ENCODE peak calls at places on chromosome 12, in five cellular contexts. C is tibial nerve, D is uterus, H is gastrocnemius medialis, M is Peyer's patch. E is an unnamed sample.

GRCh38 chr12:99418379-99418778 is 229.2 kb upstream of the GARIN6 start:
- DNase-seq in C (no peak), D (no peak), H (no peak), M (no peak), E (no peak)

GRCh38 chr12:54935235-54935951 is 49.2 kb downstream of the TESPA1 start:
- DNase-seq in M (no peak), D (no peak), H (no peak), C (no peak), E (no peak)

GRCh38 chr12:5432011-5432400 is at the start of gene NTF3:
- DNase-seq in C (no peak), H (no peak), M (no peak), D (no peak), E (no peak)

GRCh38 chr12:29733060-29733459 is 50.7 kb downstream of the TMTC1 start:
- DNase-seq in D (no peak), H (no peak), M (no peak), C (no peak), E (no peak)

GRCh38 chr12:69588527-69588926 is 3.3 kb downstream of the CCT2 start:
- DNase-seq in M (no peak), D (no peak), H (no peak), C (no peak), E (no peak)

GRCh38 chr12:53999596-54000104 is 311 bp upstream of the HOXC9 start:
- DNase-seq in C (peak; percentile 84), D (peak; percentile 70), M (no peak), H (peak; percentile 84), E (no peak)

GRCh38 chr12:25713264-25713663 is 160.2 kb upstream of the LMNTD1 start:
- DNase-seq in M (no peak), H (no peak), C (no peak), D (no peak), E (no peak)

GRCh38 chr12:108823804-108824203 is 33.6 kb downstream of the SSH1 start:
- DNase-seq in C (no peak), H (no peak), D (no peak), M (no peak), E (no peak)

GRCh38 chr12:103530352-103530751 is 34.6 kb upstream of the C12orf42 start:
- DNase-seq in D (no peak), H (no peak), C (no peak), M (no peak), E (no peak)

GRCh38 chr12:40566246-40566645 is 126.0 kb upstream of the CNTN1 start:
- DNase-seq in D (no peak), H (no peak), C (no peak), M (no peak), E (no peak)

GRCh38 chr12:82474181-82474797 is 116.0 kb downstream of the METTL25 start:
- DNase-seq in H (no peak), D (no peak), C (no peak), M (no peak), E (no peak)

GRCh38 chr12:97778111-97778510 is 315.5 kb downstream of the RMST start:
- DNase-seq in H (no peak), M (no peak), C (no peak), D (no peak), E (no peak)

GRCh38 chr12:106629797-106630669 is 47.2 kb downstream of the RFX4 start:
- DNase-seq in M (no peak), D (no peak), C (no peak), H (no peak), E (no peak)

GRCh38 chr12:84554199-84554723 is 358.3 kb downstream of the SLC6A15 start:
- DNase-seq in C (no peak), M (no peak), H (no peak), D (no peak), E (no peak)

GRCh38 chr12:32549675-32550079 is 129.4 kb upstream of the DNM1L start:
- DNase-seq in C (peak; percentile 16), D (no peak), M (no peak), H (peak; percentile 25), E (no peak)

GRCh38 chr12:39145175-39145999 is 240.0 kb upstream of the CPNE8 start:
- DNase-seq in C (peak; percentile 16), M (no peak), H (no peak), D (peak; percentile 37), E (peak; percentile 59)

GRCh38 chr12:123140675-123141614 is 9.9 kb downstream of the PITPNM2 start:
- DNase-seq in D (no peak), M (no peak), C (no peak), H (no peak), E (no peak)

GRCh38 chr12:111035578-111036301 is 115.4 kb upstream of the MYL2 start:
- DNase-seq in C (no peak), D (no peak), M (no peak), H (no peak), E (no peak)

GRCh38 chr12:130138478-130138877 is 23.8 kb upstream of the FZD10 start:
- DNase-seq in H (no peak), C (no peak), D (no peak), M (no peak), E (no peak)

GRCh38 chr12:54292083-54292930 is 8.5 kb downstream of the NFE2 start:
- DNase-seq in C (no peak), D (no peak), M (no peak), H (no peak), E (no peak)

GRCh38 chr12:117685115-117685926 is 283.5 kb downstream of the KSR2 start:
- DNase-seq in H (peak; percentile 49), M (no peak), D (peak; percentile 24), C (peak; percentile 68), E (no peak)

GRCh38 chr12:14367097-14367661 is 1.7 kb downstream of the ATF7IP start:
- DNase-seq in C (no peak), H (no peak), D (no peak), M (no peak), E (no peak)

GRCh38 chr12:26120561-26121274 is 4.1 kb downstream of the BHLHE41 start:
- DNase-seq in M (no peak), H (no peak), D (no peak), C (no peak), E (no peak)

GRCh38 chr12:46764005-46764404 is 61.8 kb downstream of the SLC38A4 start:
- DNase-seq in D (no peak), H (no peak), C (no peak), M (no peak), E (no peak)
- H3K27ac ChIP-seq in D (no peak overlapping the region), H (no peak overlapping the region), C (no peak overlapping the region), M (no peak overlapping the region), E (no peak overlapping the region)

DNA sequence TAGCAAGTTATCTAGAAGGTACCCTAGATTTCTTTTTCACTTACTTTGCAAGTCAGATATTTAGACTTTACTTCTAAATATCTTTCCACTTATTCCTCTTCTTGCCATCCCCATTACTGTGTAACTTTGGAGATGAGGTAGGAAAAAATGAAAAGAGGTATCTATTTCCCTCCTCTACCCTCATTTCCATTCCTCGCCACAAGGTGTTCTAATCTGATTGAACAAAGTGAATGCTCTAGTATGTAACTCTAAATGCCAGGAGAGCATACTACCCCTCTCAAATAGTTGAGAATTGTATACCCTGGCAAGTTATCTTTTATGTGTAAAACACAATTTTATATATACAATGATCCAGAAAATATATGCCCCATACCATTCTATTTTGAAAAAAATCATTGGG is 1.7 kb upstream of the LDHB start:
- DNase-seq in H (no peak), D (no peak), C (no peak), M (no peak), E (no peak)
- TF ChIP-seq CTCF in H (no peak), D (no peak), C (no peak), M (no peak), E (peak; percentile 25)

GRCh38 chr12:104958946-104959841 is 1.1 kb upstream of the SLC41A2 start:
- DNase-seq in D (no peak), M (no peak), H (no peak), C (no peak), E (no peak)
- H3K27ac ChIP-seq in D (peak overlapping the region; percentile 94), M (peak overlapping the region; percentile 92), H (no peak overlapping the region), C (peak overlapping the region; percentile 87), E (peak overlapping the region; percentile 83)

DNA sequence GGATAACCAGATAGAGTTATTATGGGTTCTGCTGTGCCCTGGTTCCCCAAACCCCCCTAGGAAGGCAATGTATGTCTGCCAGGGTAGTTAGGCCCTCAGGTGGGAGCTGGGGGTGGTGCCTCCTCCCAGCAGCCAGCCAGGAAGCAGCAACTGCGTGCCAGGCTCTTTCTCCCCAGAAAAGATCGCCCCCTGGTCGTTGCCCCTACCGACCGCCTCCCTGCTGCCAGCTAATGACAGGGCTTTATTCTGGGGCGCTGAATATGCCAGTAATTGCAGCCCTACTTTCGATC is 36.3 kb downstream of the IQSEC3 start:
- DNase-seq in C (no peak), H (no peak), M (no peak), D (no peak), E (no peak)
- TF ChIP-seq CTCF in C (no peak), H (no peak), M (no peak), D (no peak), E (no peak)

GRCh38 chr12:6528539-6529235 is 5.6 kb upstream of the GAPDH start:
- DNase-seq in M (no peak), D (no peak), C (no peak), H (no peak), E (no peak)
- H3K27ac ChIP-seq in M (no peak overlapping the region), D (no peak overlapping the region), C (no peak overlapping the region), H (no peak overlapping the region), E (no peak overlapping the region)

E was measured in right atrium auricular region.